ENCODE peak calls at places on chromosomes 7 and 10, in seven cellular contexts. K, O, Y, I, N, T and U are unnamed samples.
A peak's percentile ranks its signal among the peaks of the same experiment; 100 is the strongest.

GRCh38 chr10:86200867-86201266 is 165.7 kb downstream of the GRID1 start:
- DNase-seq in K (no peak), O (no peak), Y (no peak), I (no peak), N (no peak), T (no peak), U (no peak)

GRCh38 chr7:155378580-155378934 is 79.4 kb upstream of the EN2 start:
- DNase-seq in K (no peak), O (no peak), Y (no peak), I (no peak), N (no peak), T (no peak), U (no peak)

GRCh38 chr10:101014966-101015581 is 15.5 kb downstream of the LZTS2 start:
- DNase-seq in K (peak; percentile 44), O (no peak), Y (no peak), I (peak; percentile 85), N (no peak), T (peak; percentile 93), U (peak; percentile 79)

GRCh38 chr7:134823400-134823799 is 44.0 kb downstream of the CALD1 start:
- DNase-seq in K (peak; percentile 28), O (no peak), Y (no peak), I (peak; percentile 81), N (no peak), T (peak; percentile 86), U (no peak)

GRCh38 chr7:104033837-104034236 is 44.4 kb upstream of the RELN start:
- DNase-seq in K (no peak), O (no peak), Y (no peak), I (no peak), N (no peak), T (no peak), U (no peak)

GRCh38 chr10:17974505-17974904 is 22.8 kb downstream of the SLC39A12 start:
- DNase-seq in K (no peak), O (no peak), Y (no peak), I (no peak), N (no peak), T (no peak), U (no peak)

GRCh38 chr10:122054046-122055025 is 65.4 kb downstream of the TACC2 start:
- DNase-seq in K (no peak), O (peak; percentile 48), Y (no peak), I (peak; percentile 53), N (no peak), T (peak; percentile 60), U (no peak)

GRCh38 chr10:70132098-70133029 is at the start of gene AIFM2:
- DNase-seq in K (peak; percentile 49), O (peak; percentile 86), Y (no peak), I (peak; percentile 83), N (peak; percentile 14), T (peak; percentile 65), U (peak; percentile 83)

GRCh38 chr10:113058175-113058961 is 108.3 kb downstream of the TCF7L2 start:
- DNase-seq in K (peak; percentile 31), O (no peak), Y (peak; percentile 44), I (peak; percentile 73), N (no peak), T (peak; percentile 84), U (peak; percentile 41)

GRCh38 chr10:74748632-74749031 is 77.8 kb upstream of the KAT6B start:
- DNase-seq in K (no peak), O (no peak), Y (no peak), I (no peak), N (no peak), T (no peak), U (no peak)

GRCh38 chr10:45423976-45424499 is 50.0 kb downstream of the ALOX5 start:
- DNase-seq in K (no peak), O (no peak), Y (no peak), I (no peak), N (no peak), T (no peak), U (no peak)

GRCh38 chr10:71090801-71091200 is 121.6 kb upstream of the UNC5B start:
- DNase-seq in K (no peak), O (no peak), Y (no peak), I (no peak), N (no peak), T (no peak), U (no peak)